ENCODE peak calls at places on chromosomes 7 and 10, in seven cellular contexts. O, P, I, D, N, F and U are unnamed samples.

GRCh38 chr7:11760372-11760771 is 71.6 kb downstream of the THSD7A start:
- DNase-seq in F (no peak), P (peak), I (no peak), D (no peak), O (no peak), N (no peak), U (no peak)

GRCh38 chr10:80407836-80408197 is 534 bp upstream of the PRXL2A start:
- DNase-seq in I (peak), D (no peak), O (no peak), F (peak), N (no peak), P (peak), U (no peak)

GRCh38 chr10:3136763-3137611 is 35.6 kb downstream of the PITRM1 start:
- DNase-seq in N (no peak), P (no peak), F (no peak), I (peak), O (no peak), D (no peak), U (no peak)

GRCh38 chr10:125411724-125412123 is 251.4 kb upstream of the CTBP2 start:
- DNase-seq in D (peak), F (no peak), P (no peak), O (no peak), N (no peak), I (no peak), U (no peak)

GRCh38 chr7:5350600-5351385 is 68.0 kb downstream of the SLC29A4 start:
- DNase-seq in I (no peak), O (no peak), D (no peak), N (no peak), P (peak), F (no peak), U (no peak)

GRCh38 chr10:63521389-63522128 is at the start of gene REEP3:
- DNase-seq in F (peak), O (peak), N (no peak), I (peak), D (no peak), P (peak), U (peak)

GRCh38 chr7:140533394-140533872 is 54.1 kb upstream of the MKRN1 start:
- DNase-seq in N (no peak), P (no peak), I (no peak), D (no peak), F (no peak), O (no peak), U (no peak)

GRCh38 chr10:125629758-125630376 is 53.1 kb downstream of the TEX36 start:
- DNase-seq in N (no peak), F (peak), P (peak), O (no peak), D (no peak), I (no peak), U (no peak)

GRCh38 chr7:92259610-92260247 is 14.0 kb downstream of the ANKIB1 start:
- DNase-seq in N (no peak), I (no peak), O (no peak), F (no peak), P (no peak), D (no peak), U (no peak)

GRCh38 chr10:48307584-48307983 is 1.1 kb downstream of the MAPK8 start:
- DNase-seq in F (no peak), P (no peak), N (no peak), I (no peak), O (no peak), D (no peak), U (no peak)

GRCh38 chr10:72808001-72808400 is 85.5 kb upstream of the OIT3 start:
- DNase-seq in D (no peak), I (no peak), O (no peak), P (no peak), N (no peak), F (no peak), U (no peak)

GRCh38 chr10:24681476-24682088 is 42.1 kb downstream of the ARHGAP21 start:
- DNase-seq in D (no peak), N (no peak), P (no peak), O (no peak), I (no peak), F (no peak), U (no peak)

GRCh38 chr10:88804083-88804812 is 1.7 kb downstream of the LIPM start:
- DNase-seq in N (no peak), I (no peak), P (peak), F (no peak), D (no peak), O (no peak), U (no peak)

GRCh38 chr10:132697568-132698200 is 88.3 kb downstream of the NKX6-2 start:
- DNase-seq in P (no peak), N (no peak), D (no peak), O (no peak), I (no peak), F (no peak), U (no peak)

GRCh38 chr7:133134810-133135209 is 52.9 kb upstream of the CHCHD3 start:
- DNase-seq in I (no peak), D (no peak), F (no peak), P (no peak), O (no peak), N (no peak), U (no peak)

GRCh38 chr7:3043544-3044395 is at the start of gene CARD11:
- DNase-seq in N (no peak), F (peak), D (no peak), O (no peak), P (no peak), I (peak), U (peak)

GRCh38 chr10:32937824-32938482 is 20.1 kb downstream of the ITGB1 start:
- DNase-seq in P (no peak), F (no peak), O (no peak), I (peak), D (no peak), N (no peak), U (no peak)

GRCh38 chr7:152103691-152104090 is 78.2 kb downstream of the GALNT11 start:
- DNase-seq in N (no peak), I (no peak), P (no peak), F (no peak), O (no peak), D (no peak), U (no peak)

GRCh38 chr7:116673504-116673865 is 1.5 kb downstream of the MET start:
- DNase-seq in I (no peak), N (no peak), P (no peak), D (no peak), O (no peak), F (no peak), U (no peak)

GRCh38 chr7:94908204-94909022 is 1.0 kb downstream of the PPP1R9A start:
- DNase-seq in N (no peak), F (peak), O (no peak), I (peak), P (peak), D (no peak), U (no peak)

GRCh38 chr7:138625849-138626230 is 75.3 kb downstream of the SVOPL start:
- DNase-seq in N (no peak), D (no peak), I (no peak), O (no peak), P (no peak), F (no peak), U (no peak)

GRCh38 chr7:78530351-78530750 is 731.8 kb downstream of the PHTF2 start:
- DNase-seq in N (no peak), D (no peak), O (no peak), F (no peak), I (no peak), P (no peak), U (no peak)

GRCh38 chr7:99083068-99083651 is 60.7 kb downstream of the SMURF1 start:
- DNase-seq in O (no peak), N (no peak), D (no peak), F (no peak), P (no peak), I (no peak), U (no peak)

GRCh38 chr10:123783296-123783695 is 108.3 kb downstream of the CPXM2 start:
- DNase-seq in I (no peak), O (no peak), F (no peak), P (no peak), D (no peak), N (no peak), U (no peak)

GRCh38 chr7:150784120-150784736 is 15.9 kb downstream of the TMEM176B start:
- DNase-seq in P (no peak), D (no peak), I (peak), F (peak), N (peak), O (no peak), U (no peak)

GRCh38 chr7:92156976-92157375 is 22.0 kb downstream of the LRRD1 start:
- DNase-seq in F (no peak), D (no peak), N (no peak), I (no peak), O (no peak), P (no peak), U (no peak)

GRCh38 chr10:119205926-119206602 is 1.3 kb upstream of the GRK5 start:
- DNase-seq in P (peak), O (peak), I (peak), N (no peak), F (peak), D (no peak), U (no peak)

GRCh38 chr10:34723746-34724145 is 91.3 kb downstream of the PARD3 start:
- DNase-seq in P (peak), F (peak), I (peak), N (no peak), O (peak), D (no peak), U (no peak)

GRCh38 chr10:79904671-79905321 is 44.1 kb downstream of the SFTPD start:
- DNase-seq in I (peak), N (no peak), O (no peak), D (peak), P (peak), F (peak), U (no peak)

GRCh38 chr7:36180121-36180520 is 27.1 kb downstream of the EEPD1 start:
- DNase-seq in D (no peak), I (no peak), P (no peak), F (no peak), N (no peak), O (no peak), U (no peak)

GRCh38 chr7:75969704-75970498 is 24.5 kb downstream of the TMEM120A start:
- DNase-seq in P (no peak), I (no peak), F (no peak), O (no peak), N (no peak), D (no peak), U (no peak)

GRCh38 chr7:35545831-35546230 is 149.1 kb downstream of the HERPUD2 start:
- DNase-seq in O (no peak), P (no peak), N (no peak), I (no peak), D (no peak), F (no peak), U (no peak)

GRCh38 chr10:98567396-98567795 is 120.7 kb upstream of the HPS1 start:
- DNase-seq in D (no peak), N (no peak), I (no peak), O (no peak), P (no peak), F (no peak), U (no peak)

GRCh38 chr7:47631711-47632110 is 49.8 kb upstream of the TNS3 start:
- DNase-seq in I (no peak), O (no peak), P (no peak), F (no peak), D (no peak), N (no peak), U (no peak)

GRCh38 chr10:74093530-74094164 is 57.0 kb downstream of the AP3M1 start:
- DNase-seq in P (no peak), N (no peak), O (no peak), I (no peak), F (no peak), D (no peak), U (no peak)
- TF ChIP-seq CTCF in P (no peak), N (no peak), O (no peak), I (no peak), F (no peak), D (no peak), U (no peak)

GRCh38 chr7:112007185-112007584 is 199.0 kb downstream of the DOCK4 start:
- DNase-seq in P (no peak), I (no peak), O (no peak), F (no peak), N (no peak), D (no peak), U (no peak)
- TF ChIP-seq CTCF in P (no peak), I (no peak), O (no peak), F (no peak), N (no peak), D (no peak), U (no peak)

GRCh38 chr10:43229208-43230061 is 37.4 kb downstream of the RASGEF1A start:
- DNase-seq in D (no peak), O (no peak), I (peak), F (peak), N (no peak), P (peak), U (no peak)
- TF ChIP-seq CTCF in D (no peak), O (no peak), I (no peak), F (no peak), N (no peak), P (no peak), U (no peak)

GRCh38 chr10:56116684-56117083 is 244.4 kb downstream of the ZWINT start:
- DNase-seq in N (no peak), P (peak), F (no peak), I (no peak), D (no peak), O (no peak), U (no peak)
- TF ChIP-seq CTCF in N (peak), P (peak), F (no peak), I (no peak), D (no peak), O (no peak), U (no peak)

GRCh38 chr10:117741524-117741923 is 199.0 kb downstream of the EMX2 start:
- DNase-seq in P (no peak), O (no peak), I (no peak), N (no peak), D (no peak), F (no peak), U (no peak)
- TF ChIP-seq CTCF in P (peak), O (no peak), I (no peak), N (peak), D (peak), F (peak), U (no peak)

GRCh38 chr7:158442260-158442659 is 145.4 kb downstream of the PTPRN2 start:
- DNase-seq in P (peak), O (no peak), F (no peak), D (no peak), N (no peak), I (no peak), U (no peak)
- TF ChIP-seq CTCF in P (peak), O (no peak), F (peak), D (no peak), N (no peak), I (peak), U (no peak)

GRCh38 chr7:44489955-44490350 is 505 bp downstream of the NUDCD3 start:
- DNase-seq in F (peak), D (no peak), N (no peak), O (no peak), P (no peak), I (peak), U (peak)

GRCh38 chr7:44486693-44487092 is 3.8 kb downstream of the NUDCD3 start:
- DNase-seq in F (peak), P (no peak), I (no peak), N (no peak), O (no peak), D (no peak), U (no peak)

GRCh38 chr7:44491229-44491628 is 771 bp upstream of the NUDCD3 start:
- DNase-seq in P (no peak), I (no peak), D (no peak), N (no peak), O (no peak), F (no peak), U (no peak)

GRCh38 chr7:44488955-44489354 is 1.5 kb downstream of the NUDCD3 start:
- DNase-seq in N (no peak), I (no peak), O (no peak), F (no peak), P (no peak), D (no peak), U (no peak)

GRCh38 chr7:44490351-44491200 is at the start of gene NUDCD3:
- DNase-seq in F (peak), O (peak), D (peak), I (peak), P (peak), N (peak), U (peak)
- TF ChIP-seq CTCF in F (no peak), O (no peak), D (no peak), I (peak), P (peak), N (no peak), U (peak)

GRCh38 chr10:114982989-114983388 is 45.0 kb downstream of the TRUB1 start:
- DNase-seq in N (no peak), P (no peak), F (no peak), O (no peak), D (no peak), I (no peak), U (no peak)
- TF ChIP-seq CTCF in N (no peak), P (no peak), F (no peak), O (no peak), D (no peak), I (no peak), U (no peak)

DNA sequence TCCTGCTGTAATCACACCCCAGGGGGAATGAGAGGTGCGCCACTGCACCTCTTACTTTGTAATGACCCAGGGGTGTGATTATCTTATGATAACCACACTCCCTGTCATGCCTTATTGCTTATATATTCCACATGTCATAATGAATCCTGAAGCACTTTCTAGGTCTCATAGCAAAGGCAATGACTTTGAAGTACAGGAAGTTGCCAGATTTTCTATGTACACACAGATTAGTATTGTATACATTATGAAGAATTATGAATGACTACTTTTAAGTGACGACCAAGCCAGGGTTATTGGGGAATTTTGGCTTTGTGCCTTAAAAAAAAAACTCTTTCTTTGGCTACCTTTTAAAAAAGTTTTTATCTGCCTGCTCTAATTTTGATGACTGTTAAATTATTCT is 269.6 kb downstream of the MDFIC start:
- DNase-seq in N (no peak), F (no peak), D (no peak), P (no peak), O (no peak), I (no peak), U (no peak)
- TF ChIP-seq CTCF in N (no peak), F (no peak), D (no peak), P (no peak), O (no peak), I (no peak), U (no peak)

GRCh38 chr7:17010637-17011300 is 129.0 kb upstream of the AGR3 start:
- DNase-seq in I (no peak), O (no peak), F (peak), D (no peak), N (no peak), P (no peak), U (no peak)

GRCh38 chr7:17005277-17005676 is 123.5 kb upstream of the AGR3 start:
- DNase-seq in O (no peak), N (no peak), P (no peak), F (no peak), D (no peak), I (no peak), U (no peak)

GRCh38 chr7:17007841-17008240 is 126.1 kb upstream of the AGR3 start:
- DNase-seq in I (no peak), D (no peak), O (no peak), P (no peak), F (no peak), N (no peak), U (no peak)

GRCh38 chr7:17013204-17013603 is 131.4 kb upstream of the AGR3 start:
- DNase-seq in I (no peak), O (no peak), D (no peak), N (no peak), F (no peak), P (no peak), U (no peak)

GRCh38 chr7:17009007-17009719 is 127.4 kb upstream of the AGR3 start:
- DNase-seq in F (no peak), P (no peak), I (no peak), D (no peak), O (no peak), N (no peak), U (no peak)
- TF ChIP-seq CTCF in F (peak), P (peak), I (peak), D (no peak), O (no peak), N (peak), U (no peak)